ENCODE peak calls at places on chromosomes 13 and 19, in nine cellular contexts. W is lower lobe of right lung; T is progenitor cell of endocrine pancreas; Z is CD8-positive, alpha-beta memory T cell; Q is stimulated activated CD8-positive, alpha-beta memory T cell treated with anti-CD3 and anti-CD28 coated beads, Interleukin-2, amount 100 ng/mL, for 48 hours; I is H54; N is stimulated activated naive CD4-positive, alpha-beta T cell; H is AG08395; O is pulmonary artery endothelial cell. G is an unnamed sample.

GRCh38 chr13:75217949-75218348 is 264.0 kb downstream of the TBC1D4 start:
- DNase-seq in N (no peak), Z (no peak), W (no peak), I (no peak), H (peak; percentile 70), O (no peak), Q (no peak), T (no peak), G (no peak)

GRCh38 chr19:2186071-2186846 is 22.5 kb downstream of the DOT1L start:
- DNase-seq in H (peak; percentile 98), Q (no peak), I (no peak), W (peak; percentile 83), Z (no peak), N (no peak), O (no peak), T (no peak), G (no peak)

GRCh38 chr13:20412761-20413355 is 112.8 kb downstream of the CRYL1 start:
- DNase-seq in Q (no peak), I (no peak), T (no peak), H (no peak), W (no peak), N (no peak), Z (no peak), O (no peak), G (no peak)

GRCh38 chr13:97212540-97213146 is 9.5 kb upstream of the MBNL2 start:
- DNase-seq in N (no peak), Z (no peak), W (no peak), I (peak; percentile 20), H (peak; percentile 66), T (no peak), Q (no peak), O (no peak), G (no peak)

GRCh38 chr13:109529964-109530363 is 256.4 kb downstream of the IRS2 start:
- DNase-seq in I (no peak), N (no peak), T (no peak), H (no peak), Z (no peak), O (no peak), W (no peak), Q (no peak), G (no peak)

GRCh38 chr19:49182848-49183375 is 25.3 kb downstream of the TRPM4 start:
- DNase-seq in O (no peak), W (peak; percentile 37), I (no peak), T (no peak), Z (no peak), H (no peak), N (no peak), Q (no peak), G (no peak)

GRCh38 chr19:55495646-55496349 is 7.6 kb downstream of the SSC5D start:
- DNase-seq in I (no peak), Q (no peak), W (peak; percentile 26), N (no peak), O (no peak), Z (no peak), T (no peak), H (no peak), G (no peak)

GRCh38 chr19:16160943-16161560 is 12.3 kb downstream of the CIB3 start:
- DNase-seq in H (peak; percentile 63), Z (no peak), Q (peak; percentile 49), N (no peak), I (peak; percentile 74), T (no peak), W (no peak), O (no peak), G (no peak)

GRCh38 chr19:55393362-55393761 is 7.6 kb downstream of the RPL28 start:
- DNase-seq in Z (no peak), O (no peak), W (no peak), I (no peak), Q (no peak), T (no peak), H (no peak), N (no peak), G (no peak)

GRCh38 chr19:34350161-34350561 is 14.8 kb upstream of the GPI start:
- DNase-seq in I (no peak), T (no peak), Z (peak; percentile 85), N (peak; percentile 93), W (no peak), O (no peak), Q (peak; percentile 36), H (peak; percentile 9), G (peak; percentile 48)

GRCh38 chr13:21010621-21011020 is 50.8 kb downstream of the LATS2 start:
- DNase-seq in O (no peak), N (no peak), Z (no peak), W (no peak), Q (no peak), T (no peak), I (no peak), H (peak; percentile 24), G (no peak)

GRCh38 chr13:59038824-59039223 is 1124.9 kb downstream of the DIAPH3 start:
- DNase-seq in Z (no peak), N (no peak), Q (no peak), O (no peak), T (no peak), W (no peak), I (no peak), H (no peak), G (no peak)

GRCh38 chr13:79549355-79550106 is 68.6 kb downstream of the NDFIP2 start:
- DNase-seq in O (no peak), Q (no peak), W (no peak), N (no peak), I (no peak), T (no peak), Z (no peak), H (no peak), G (no peak)

GRCh38 chr19:42113641-42114348 is 18.5 kb downstream of the POU2F2 start:
- DNase-seq in W (no peak), Q (no peak), N (no peak), Z (no peak), O (peak; percentile 95), I (peak; percentile 99), T (no peak), H (peak; percentile 96), G (no peak)

GRCh38 chr19:41431426-41432386 is 4.5 kb upstream of the B3GNT8 start:
- DNase-seq in I (no peak), W (peak; percentile 57), N (no peak), Q (no peak), O (no peak), H (peak; percentile 34), T (no peak), Z (no peak), G (no peak)

GRCh38 chr19:57437931-57438330 is 2.8 kb downstream of the ZNF749 start:
- DNase-seq in Q (no peak), I (no peak), Z (no peak), O (no peak), H (no peak), T (no peak), W (no peak), N (no peak), G (no peak)

GRCh38 chr19:10636304-10636972 is 11.1 kb downstream of the SLC44A2 start:
- DNase-seq in T (no peak), Q (no peak), N (no peak), H (no peak), I (no peak), W (no peak), O (no peak), Z (no peak), G (no peak)

GRCh38 chr19:46134527-46134926 is 10.0 kb upstream of the IGFL3 start:
- DNase-seq in W (no peak), T (no peak), Q (no peak), O (no peak), I (no peak), N (no peak), Z (no peak), H (no peak), G (no peak)

GRCh38 chr13:112643759-112644459 is 45.9 kb upstream of the ATP11A start:
- DNase-seq in Z (no peak), I (no peak), H (no peak), N (no peak), O (no peak), W (peak; percentile 84), Q (no peak), T (no peak), G (no peak)

GRCh38 chr13:57627663-57628062 is 3.9 kb upstream of the PCDH17 start:
- DNase-seq in W (no peak), Z (no peak), N (no peak), H (peak; percentile 4), I (no peak), T (no peak), O (no peak), Q (no peak), G (no peak)

GRCh38 chr19:10535613-10536012 is 8.1 kb upstream of the ATG4D start:
- DNase-seq in O (no peak), N (no peak), H (no peak), T (no peak), W (no peak), Q (no peak), Z (no peak), I (no peak), G (no peak)

GRCh38 chr13:31200636-31200970 is 828 bp downstream of the B3GLCT start:
- DNase-seq in O (no peak), T (peak; percentile 53), Q (peak; percentile 30), Z (no peak), W (peak; percentile 73), I (peak; percentile 31), H (peak; percentile 40), N (no peak), G (peak; percentile 26)

GRCh38 chr19:16943942-16944625 is 55.3 kb downstream of the F2RL3 start:
- DNase-seq in Z (no peak), H (no peak), N (no peak), O (no peak), I (no peak), W (no peak), T (no peak), Q (no peak), G (no peak)

GRCh38 chr19:5297272-5297669 is 43.3 kb downstream of the PTPRS start:
- DNase-seq in I (no peak), Z (no peak), Q (no peak), W (no peak), T (no peak), N (no peak), O (no peak), H (no peak), G (no peak)

GRCh38 chr19:44845286-44845611 is 848 bp upstream of the NECTIN2 start:
- DNase-seq in N (no peak), O (no peak), W (peak; percentile 67), I (no peak), Z (no peak), Q (no peak), T (no peak), H (no peak), G (no peak)